ENCODE peak calls at places on chromosomes 16 and 17, in four cellular contexts. One of them, this sample, is unnamed.

GRCh38 chr16:14232106-14232890 is 161.2 kb downstream of the MRTFB start:
- DNase-seq in stimulated activated CD4-positive, alpha-beta T cell treated with anti-CD3 and anti-CD28 coated beads, TNF-alpha, amount 100 ng/mL, for 4 hours: no peak
- DNase-seq in anterior cingulate cortex: no peak
- DNase-seq in effector memory CD4-positive, alpha-beta T cell: no peak
- DNase-seq in this sample: no peak

GRCh38 chr17:75428775-75429469 is 23.4 kb upstream of the GRB2 start:
- DNase-seq in effector memory CD4-positive, alpha-beta T cell: no peak
- DNase-seq in anterior cingulate cortex: no peak
- DNase-seq in stimulated activated CD4-positive, alpha-beta T cell treated with anti-CD3 and anti-CD28 coated beads, TNF-alpha, amount 100 ng/mL, for 4 hours: no peak
- DNase-seq in this sample: no peak

GRCh38 chr17:77140166-77140877 is 447 bp upstream of the SEC14L1 start:
- DNase-seq in stimulated activated CD4-positive, alpha-beta T cell treated with anti-CD3 and anti-CD28 coated beads, TNF-alpha, amount 100 ng/mL, for 4 hours: peak; percentile 99
- DNase-seq in anterior cingulate cortex: peak; percentile 97
- DNase-seq in effector memory CD4-positive, alpha-beta T cell: peak; percentile 99
- DNase-seq in this sample: peak; percentile 98

GRCh38 chr16:68740628-68741346 is 3.7 kb downstream of the CDH1 start:
- DNase-seq in anterior cingulate cortex: no peak
- DNase-seq in effector memory CD4-positive, alpha-beta T cell: no peak
- DNase-seq in stimulated activated CD4-positive, alpha-beta T cell treated with anti-CD3 and anti-CD28 coated beads, TNF-alpha, amount 100 ng/mL, for 4 hours: no peak
- DNase-seq in this sample: no peak

GRCh38 chr17:44002141-44002848 is 2.1 kb upstream of the NAGS start:
- DNase-seq in stimulated activated CD4-positive, alpha-beta T cell treated with anti-CD3 and anti-CD28 coated beads, TNF-alpha, amount 100 ng/mL, for 4 hours: no peak
- DNase-seq in anterior cingulate cortex: no peak
- DNase-seq in effector memory CD4-positive, alpha-beta T cell: no peak
- DNase-seq in this sample: no peak

GRCh38 chr16:68037820-68038597 is 14.9 kb downstream of the DUS2 start:
- DNase-seq in anterior cingulate cortex: no peak
- DNase-seq in stimulated activated CD4-positive, alpha-beta T cell treated with anti-CD3 and anti-CD28 coated beads, TNF-alpha, amount 100 ng/mL, for 4 hours: no peak
- DNase-seq in effector memory CD4-positive, alpha-beta T cell: no peak
- DNase-seq in this sample: no peak

GRCh38 chr16:49921791-49922456 is 66.0 kb upstream of the ZNF423 start:
- DNase-seq in anterior cingulate cortex: no peak
- DNase-seq in stimulated activated CD4-positive, alpha-beta T cell treated with anti-CD3 and anti-CD28 coated beads, TNF-alpha, amount 100 ng/mL, for 4 hours: peak; percentile 9
- DNase-seq in effector memory CD4-positive, alpha-beta T cell: no peak
- DNase-seq in this sample: peak; percentile 62

GRCh38 chr16:46629331-46629843 is 8.2 kb upstream of the SHCBP1 start:
- DNase-seq in anterior cingulate cortex: no peak
- DNase-seq in effector memory CD4-positive, alpha-beta T cell: no peak
- DNase-seq in stimulated activated CD4-positive, alpha-beta T cell treated with anti-CD3 and anti-CD28 coated beads, TNF-alpha, amount 100 ng/mL, for 4 hours: no peak
- DNase-seq in this sample: no peak

GRCh38 chr17:19368119-19368660 is 5.7 kb upstream of the B9D1 start:
- DNase-seq in stimulated activated CD4-positive, alpha-beta T cell treated with anti-CD3 and anti-CD28 coated beads, TNF-alpha, amount 100 ng/mL, for 4 hours: no peak
- DNase-seq in anterior cingulate cortex: no peak
- DNase-seq in effector memory CD4-positive, alpha-beta T cell: no peak
- DNase-seq in this sample: no peak

GRCh38 chr17:15456972-15457722 is 10.3 kb downstream of the CDRT4 start:
- DNase-seq in stimulated activated CD4-positive, alpha-beta T cell treated with anti-CD3 and anti-CD28 coated beads, TNF-alpha, amount 100 ng/mL, for 4 hours: no peak
- DNase-seq in effector memory CD4-positive, alpha-beta T cell: no peak
- DNase-seq in anterior cingulate cortex: peak; percentile 37
- DNase-seq in this sample: peak; percentile 65

GRCh38 chr16:89656435-89657121 is 930 bp downstream of the CHMP1A start:
- DNase-seq in effector memory CD4-positive, alpha-beta T cell: no peak
- DNase-seq in anterior cingulate cortex: no peak
- DNase-seq in stimulated activated CD4-positive, alpha-beta T cell treated with anti-CD3 and anti-CD28 coated beads, TNF-alpha, amount 100 ng/mL, for 4 hours: no peak
- DNase-seq in this sample: no peak

GRCh38 chr16:88772871-88773811 is 11.9 kb downstream of the PIEZO1 start:
- DNase-seq in anterior cingulate cortex: no peak
- DNase-seq in effector memory CD4-positive, alpha-beta T cell: no peak
- DNase-seq in stimulated activated CD4-positive, alpha-beta T cell treated with anti-CD3 and anti-CD28 coated beads, TNF-alpha, amount 100 ng/mL, for 4 hours: no peak
- DNase-seq in this sample: no peak

GRCh38 chr16:80039777-80040176 is 439.2 kb upstream of the MAF start:
- DNase-seq in anterior cingulate cortex: no peak
- DNase-seq in stimulated activated CD4-positive, alpha-beta T cell treated with anti-CD3 and anti-CD28 coated beads, TNF-alpha, amount 100 ng/mL, for 4 hours: no peak
- DNase-seq in effector memory CD4-positive, alpha-beta T cell: no peak
- DNase-seq in this sample: no peak

GRCh38 chr16:13519871-13520270 is 400.1 kb upstream of the ERCC4 start:
- DNase-seq in effector memory CD4-positive, alpha-beta T cell: no peak
- DNase-seq in stimulated activated CD4-positive, alpha-beta T cell treated with anti-CD3 and anti-CD28 coated beads, TNF-alpha, amount 100 ng/mL, for 4 hours: no peak
- DNase-seq in anterior cingulate cortex: no peak
- DNase-seq in this sample: no peak

GRCh38 chr17:48663134-48663924 is 37.2 kb upstream of the HOXB9 start:
- DNase-seq in stimulated activated CD4-positive, alpha-beta T cell treated with anti-CD3 and anti-CD28 coated beads, TNF-alpha, amount 100 ng/mL, for 4 hours: no peak
- DNase-seq in effector memory CD4-positive, alpha-beta T cell: no peak
- DNase-seq in anterior cingulate cortex: no peak
- DNase-seq in this sample: no peak

GRCh38 chr16:3652373-3653037 is 2.0 kb upstream of the DNASE1 start:
- DNase-seq in anterior cingulate cortex: no peak
- DNase-seq in effector memory CD4-positive, alpha-beta T cell: no peak
- DNase-seq in stimulated activated CD4-positive, alpha-beta T cell treated with anti-CD3 and anti-CD28 coated beads, TNF-alpha, amount 100 ng/mL, for 4 hours: no peak
- DNase-seq in this sample: no peak

GRCh38 chr16:56847173-56847948 is 17.6 kb upstream of the SLC12A3 start:
- DNase-seq in effector memory CD4-positive, alpha-beta T cell: no peak
- DNase-seq in stimulated activated CD4-positive, alpha-beta T cell treated with anti-CD3 and anti-CD28 coated beads, TNF-alpha, amount 100 ng/mL, for 4 hours: no peak
- DNase-seq in anterior cingulate cortex: no peak
- DNase-seq in this sample: no peak

GRCh38 chr16:14131774-14132695 is 60.9 kb downstream of the MRTFB start:
- DNase-seq in effector memory CD4-positive, alpha-beta T cell: no peak
- DNase-seq in stimulated activated CD4-positive, alpha-beta T cell treated with anti-CD3 and anti-CD28 coated beads, TNF-alpha, amount 100 ng/mL, for 4 hours: no peak
- DNase-seq in anterior cingulate cortex: no peak
- DNase-seq in this sample: no peak

GRCh38 chr16:22086440-22086839 is 5.9 kb upstream of the VWA3A start:
- DNase-seq in effector memory CD4-positive, alpha-beta T cell: no peak
- DNase-seq in anterior cingulate cortex: no peak
- DNase-seq in stimulated activated CD4-positive, alpha-beta T cell treated with anti-CD3 and anti-CD28 coated beads, TNF-alpha, amount 100 ng/mL, for 4 hours: no peak
- DNase-seq in this sample: no peak